ENCODE peak calls at places on chromosomes 5 and 9, in eight cellular contexts. D is heart left ventricle; E is nephron progenitor cell; L is stimulated activated CD8-positive, alpha-beta memory T cell treated with anti-CD3 and anti-CD28 coated beads, Interleukin-7, amount 100 ng/mL, for 48 hours; O is memory B cell; H is iPS-NIHi11; K is Ammon's horn; S is activated T-cell treated with anti-CD3 and anti-CD28 coated beads for 24 hours. F is an unnamed sample.

GRCh38 chr5:89827388-89827787 is 582.2 kb downstream of the CETN3 start:
- DNase-seq in D (no peak), E (no peak), L (no peak), O (no peak), H (no peak), K (no peak), S (no peak), F (no peak)

GRCh38 chr5:142403583-142403982 is 78.8 kb upstream of the SPRY4 start:
- DNase-seq in D (no peak), E (no peak), L (no peak), O (no peak), H (peak), K (no peak), S (no peak), F (no peak)

GRCh38 chr5:115246361-115246991 is 16.2 kb downstream of the PGGT1B start:
- DNase-seq in D (no peak), E (no peak), L (no peak), O (peak), H (peak), K (peak), S (no peak), F (peak)

GRCh38 chr9:121399883-121400607 is 30.0 kb upstream of the STOM start:
- DNase-seq in D (no peak), E (peak), L (no peak), O (peak), H (peak), K (peak), S (no peak), F (peak)

GRCh38 chr5:135038202-135038828 is 4.3 kb upstream of the PITX1 start:
- DNase-seq in D (peak), E (no peak), L (no peak), O (no peak), H (no peak), K (no peak), S (no peak), F (no peak)

GRCh38 chr5:89988998-89989690 is 420.4 kb downstream of the CETN3 start:
- DNase-seq in D (no peak), E (no peak), L (no peak), O (no peak), H (no peak), K (no peak), S (no peak), F (no peak)

GRCh38 chr9:114130624-114131277 is 24.6 kb upstream of the COL27A1 start:
- DNase-seq in D (no peak), E (no peak), L (no peak), O (no peak), H (no peak), K (no peak), S (no peak), F (no peak)

GRCh38 chr9:122087406-122088200 is 5.5 kb downstream of the TTLL11 start:
- DNase-seq in D (no peak), E (no peak), L (no peak), O (no peak), H (no peak), K (peak), S (no peak), F (no peak)

GRCh38 chr5:54993318-54993717 is 7.9 kb upstream of the ESM1 start:
- DNase-seq in D (no peak), E (no peak), L (no peak), O (no peak), H (no peak), K (no peak), S (no peak), F (no peak)

GRCh38 chr5:40273936-40274335 is 405.8 kb upstream of the PTGER4 start:
- DNase-seq in D (no peak), E (no peak), L (no peak), O (no peak), H (no peak), K (no peak), S (no peak), F (no peak)

GRCh38 chr5:9409413-9410089 is 136.3 kb downstream of the SEMA5A start:
- DNase-seq in D (no peak), E (no peak), L (no peak), O (no peak), H (no peak), K (no peak), S (no peak), F (no peak)

GRCh38 chr5:149212203-149212951 is 59.3 kb upstream of the AFAP1L1 start:
- DNase-seq in D (no peak), E (no peak), L (no peak), O (no peak), H (no peak), K (no peak), S (no peak), F (no peak)

GRCh38 chr9:86685556-86685955 is 261.8 kb downstream of the GAS1 start:
- DNase-seq in D (no peak), E (no peak), L (no peak), O (no peak), H (no peak), K (no peak), S (no peak), F (no peak)

GRCh38 chr9:89365532-89365912 is 47.2 kb downstream of the SECISBP2 start:
- DNase-seq in D (no peak), E (no peak), L (no peak), O (no peak), H (no peak), K (no peak), S (no peak), F (no peak)

GRCh38 chr5:53407373-53407772 is 73.1 kb upstream of the FST start:
- DNase-seq in D (no peak), E (no peak), L (no peak), O (no peak), H (no peak), K (no peak), S (no peak), F (no peak)

GRCh38 chr5:58466939-58467338 is 7.1 kb upstream of the PLK2 start:
- DNase-seq in D (no peak), E (no peak), L (no peak), O (no peak), H (peak), K (no peak), S (no peak), F (no peak)

GRCh38 chr5:45454114-45454513 is 242.1 kb downstream of the HCN1 start:
- DNase-seq in D (no peak), E (peak), L (no peak), O (no peak), H (peak), K (peak), S (no peak), F (peak)